ENCODE peak calls at places on chromosomes 16 and 17, in ten cellular contexts. G is CD8-positive, alpha-beta T cell; X is astrocyte of the cerebellum; T is neural progenitor cell; E is endodermal cell; V is CD8-positive, alpha-beta memory T cell; M is GM23338; R is astrocyte of the spinal cord; W is foreskin fibroblast; P is neuronal stem cell. K is an unnamed sample.

GRCh38 chr17:82281502-82282238 is 8.2 kb upstream of the CSNK1D start:
- DNase-seq in G (no peak), X (no peak), T (no peak), E (no peak), V (no peak), M (no peak), R (no peak), W (no peak), P (no peak), K (no peak)

GRCh38 chr16:8751481-8752311 is 45.7 kb downstream of the TMEM186 start:
- DNase-seq in G (no peak), X (peak), T (no peak), E (peak), V (no peak), M (peak), R (peak), W (peak), P (no peak), K (peak)

GRCh38 chr17:67490471-67490870 is 113.4 kb downstream of the PITPNC1 start:
- DNase-seq in G (no peak), X (no peak), T (peak), E (peak), V (no peak), M (peak), R (no peak), W (no peak), P (no peak), K (no peak)

GRCh38 chr17:44198721-44199552 is 747 bp downstream of the ATXN7L3 start:
- DNase-seq in G (peak), X (no peak), T (peak), E (peak), V (peak), M (peak), R (peak), W (peak), P (peak), K (no peak)

GRCh38 chr17:56819431-56820145 is 14.1 kb downstream of the C17orf67 start:
- DNase-seq in G (peak), X (peak), T (peak), E (peak), V (peak), M (peak), R (peak), W (peak), P (peak), K (no peak)

GRCh38 chr16:35687781-35688180 is 2228.4 kb downstream of the TP53TG3F start:
- DNase-seq in G (no peak), X (no peak), T (no peak), E (no peak), V (no peak), M (no peak), R (no peak), W (no peak), P (no peak), K (no peak)

GRCh38 chr16:583470-583814 is 6.4 kb upstream of the RAB40C start:
- DNase-seq in G (no peak), X (no peak), T (no peak), E (peak), V (no peak), M (peak), R (no peak), W (no peak), P (no peak), K (no peak)

GRCh38 chr16:11398851-11399250 is 53.6 kb downstream of the RMI2 start:
- DNase-seq in G (no peak), X (no peak), T (no peak), E (no peak), V (peak), M (no peak), R (no peak), W (no peak), P (no peak), K (no peak)

GRCh38 chr17:51365090-51365489 is 104.7 kb downstream of the UTP18 start:
- DNase-seq in G (peak), X (no peak), T (no peak), E (no peak), V (no peak), M (no peak), R (no peak), W (no peak), P (no peak), K (no peak)

GRCh38 chr17:45808845-45809244 is 24.7 kb downstream of the CRHR1 start:
- DNase-seq in G (no peak), X (no peak), T (no peak), E (no peak), V (no peak), M (no peak), R (no peak), W (no peak), P (no peak), K (no peak)

GRCh38 chr17:34990921-34991365 is 10.6 kb downstream of the LIG3 start:
- DNase-seq in G (no peak), X (no peak), T (no peak), E (no peak), V (no peak), M (no peak), R (no peak), W (no peak), P (no peak), K (no peak)

GRCh38 chr17:65593870-65594584 is 32.6 kb upstream of the AXIN2 start:
- DNase-seq in G (no peak), X (no peak), T (peak), E (peak), V (no peak), M (no peak), R (peak), W (peak), P (peak), K (no peak)

GRCh38 chr16:23025692-23026305 is 123.5 kb downstream of the USP31 start:
- DNase-seq in G (no peak), X (no peak), T (no peak), E (no peak), V (no peak), M (no peak), R (no peak), W (peak), P (no peak), K (no peak)

GRCh38 chr17:35087731-35088646 is 24.5 kb upstream of the RFFL start:
- DNase-seq in G (no peak), X (no peak), T (no peak), E (peak), V (peak), M (peak), R (peak), W (peak), P (no peak), K (no peak)

GRCh38 chr16:87945351-87946042 is 5.7 kb upstream of the BANP start:
- DNase-seq in G (no peak), X (peak), T (peak), E (peak), V (no peak), M (peak), R (peak), W (peak), P (peak), K (peak)

GRCh38 chr17:65865715-65866425 is 304.4 kb upstream of the AXIN2 start:
- DNase-seq in G (no peak), X (no peak), T (no peak), E (no peak), V (no peak), M (no peak), R (no peak), W (no peak), P (no peak), K (no peak)

GRCh38 chr16:66754819-66755218 is 3.4 kb upstream of the DYNC1LI2 start:
- DNase-seq in G (no peak), X (no peak), T (no peak), E (no peak), V (no peak), M (no peak), R (no peak), W (no peak), P (no peak), K (no peak)

GRCh38 chr17:27993161-27993695 is 49.2 kb upstream of the NLK start:
- DNase-seq in G (no peak), X (no peak), T (no peak), E (no peak), V (no peak), M (no peak), R (no peak), W (no peak), P (no peak), K (no peak)

GRCh38 chr16:78127130-78127529 is 27.7 kb downstream of the WWOX start:
- DNase-seq in G (no peak), X (peak), T (no peak), E (no peak), V (no peak), M (no peak), R (peak), W (peak), P (no peak), K (peak)

GRCh38 chr17:40327735-40328385 is 18.9 kb downstream of the RARA start:
- DNase-seq in G (no peak), X (no peak), T (no peak), E (no peak), V (no peak), M (no peak), R (no peak), W (peak), P (no peak), K (no peak)

GRCh38 chr17:40327244-40327666 is 18.3 kb downstream of the RARA start:
- DNase-seq in G (no peak), X (no peak), T (no peak), E (no peak), V (no peak), M (no peak), R (no peak), W (no peak), P (no peak), K (no peak)

GRCh38 chr17:40325156-40326013 is 16.4 kb downstream of the RARA start:
- DNase-seq in G (no peak), X (no peak), T (no peak), E (no peak), V (peak), M (no peak), R (no peak), W (peak), P (no peak), K (no peak)

GRCh38 chr17:40326832-40327199 is 17.8 kb downstream of the RARA start:
- DNase-seq in G (no peak), X (no peak), T (no peak), E (no peak), V (no peak), M (no peak), R (no peak), W (peak), P (no peak), K (no peak)

DNA sequence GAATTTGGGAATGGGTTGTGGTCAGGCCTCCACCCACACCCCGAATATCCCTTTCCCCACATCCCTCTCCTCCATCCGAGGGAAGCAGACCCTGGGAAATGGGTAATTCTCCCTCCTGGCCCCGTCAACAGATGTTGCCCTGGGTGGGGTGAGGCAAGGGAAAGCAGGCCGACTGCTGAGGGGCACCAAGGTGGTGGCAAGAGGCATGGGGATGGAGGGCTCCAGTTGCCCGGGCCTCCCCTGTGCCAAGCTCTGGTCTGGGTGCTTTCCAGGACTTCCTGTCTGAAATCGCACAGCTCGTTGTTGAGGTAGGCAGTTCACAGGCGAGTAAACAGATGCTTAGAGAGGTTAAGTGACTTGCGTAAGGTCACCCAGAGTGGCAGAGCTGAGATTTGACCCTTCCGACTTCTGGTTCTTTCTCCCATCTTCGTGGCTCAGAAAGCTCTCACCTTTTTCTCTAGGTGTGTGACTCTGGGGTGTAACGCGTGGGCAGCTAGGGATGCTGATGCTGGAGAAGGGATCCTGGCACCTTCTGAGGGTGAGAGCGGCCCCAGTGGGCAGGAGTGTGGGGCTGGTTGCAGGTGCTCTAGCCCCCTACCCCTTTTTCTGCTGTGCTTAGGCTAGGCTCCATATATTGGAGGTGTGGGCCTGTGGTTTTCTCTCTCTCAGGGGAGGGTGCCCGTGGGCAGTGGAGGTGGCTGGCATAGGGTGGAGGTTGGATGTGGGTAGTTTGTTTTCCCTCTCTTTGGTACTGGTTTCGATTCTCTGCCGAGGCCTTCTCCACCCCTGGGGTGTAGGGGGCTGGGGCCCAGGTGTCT is 17.2 kb downstream of the RARA start:
- DNase-seq in G (no peak), X (no peak), T (no peak), E (no peak), V (peak), M (no peak), R (no peak), W (no peak), P (no peak), K (no peak)
- H3K4me3 ChIP-seq in G (peak), X (no peak), T (no peak), E (no peak), V (peak), M (no peak), R (no peak), W (no peak), P (no peak), K (no peak)

GRCh38 chr16:85171004-85171808 is 58.9 kb upstream of the CIBAR2 start:
- DNase-seq in G (no peak), X (no peak), T (no peak), E (no peak), V (peak), M (no peak), R (no peak), W (no peak), P (no peak), K (no peak)
- H3K4me3 ChIP-seq in G (no peak), X (peak), T (no peak), E (no peak), V (no peak), M (peak), R (peak), W (peak), P (no peak), K (peak)

DNA sequence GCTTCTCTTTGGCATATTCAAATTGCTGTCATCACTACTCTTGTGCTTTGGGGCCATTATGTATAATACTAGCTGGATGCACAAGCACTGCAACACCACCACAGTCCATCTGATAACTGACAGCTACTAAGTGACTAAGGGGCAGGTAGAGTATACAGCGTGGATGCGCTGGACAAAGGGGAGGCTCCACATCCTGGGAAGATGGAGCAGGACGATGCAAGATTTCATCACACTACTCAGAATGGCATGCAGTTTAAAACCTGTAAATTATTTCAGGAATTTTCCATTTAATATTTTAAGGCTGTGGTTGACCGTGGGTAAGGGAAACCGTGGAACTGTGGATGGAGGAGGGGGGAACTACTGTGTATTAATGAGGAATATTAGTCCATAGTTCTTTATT is 25.0 kb downstream of the MPRIP start:
- DNase-seq in G (no peak), X (peak), T (no peak), E (no peak), V (no peak), M (no peak), R (peak), W (no peak), P (no peak), K (no peak)
- H3K4me3 ChIP-seq in G (no peak), X (no peak), T (no peak), E (no peak), V (no peak), M (no peak), R (no peak), W (no peak), P (no peak), K (no peak)

DNA sequence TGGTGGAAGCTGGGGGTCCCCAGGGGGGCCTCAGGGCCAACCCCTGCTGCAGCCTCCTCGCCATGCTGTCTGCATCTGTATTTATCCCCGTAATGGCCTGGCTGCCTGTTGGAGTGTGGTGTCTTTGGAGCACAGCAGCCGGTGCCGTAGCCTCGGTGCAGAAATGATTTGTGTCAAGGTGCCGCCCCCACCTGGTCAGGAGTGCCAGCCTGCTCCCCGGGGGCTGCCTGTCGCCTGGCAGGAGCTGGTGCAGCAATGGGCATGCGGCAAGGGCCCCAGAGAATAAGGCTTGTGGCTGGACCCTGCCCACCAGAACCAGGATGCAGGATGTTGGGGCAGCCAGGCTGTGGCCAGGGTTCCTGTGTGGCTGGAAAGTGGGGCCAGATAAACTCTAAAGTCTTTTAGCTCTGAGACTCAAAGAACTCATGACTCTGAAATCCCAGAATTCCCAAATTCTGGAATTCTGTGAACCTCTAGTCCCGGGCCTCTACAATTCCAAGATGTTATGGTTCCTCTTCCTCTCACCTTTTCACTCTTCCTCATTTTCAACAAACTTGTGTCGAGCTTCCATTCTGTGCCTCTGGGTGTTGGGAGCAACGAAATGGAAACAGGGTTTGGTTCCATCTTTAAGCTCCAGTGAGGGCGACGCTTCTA is 5.9 kb downstream of the CPNE2 start:
- DNase-seq in G (no peak), X (no peak), T (no peak), E (peak), V (no peak), M (peak), R (no peak), W (no peak), P (no peak), K (no peak)
- H3K4me3 ChIP-seq in G (no peak), X (no peak), T (no peak), E (no peak), V (no peak), M (no peak), R (no peak), W (no peak), P (no peak), K (no peak)

DNA sequence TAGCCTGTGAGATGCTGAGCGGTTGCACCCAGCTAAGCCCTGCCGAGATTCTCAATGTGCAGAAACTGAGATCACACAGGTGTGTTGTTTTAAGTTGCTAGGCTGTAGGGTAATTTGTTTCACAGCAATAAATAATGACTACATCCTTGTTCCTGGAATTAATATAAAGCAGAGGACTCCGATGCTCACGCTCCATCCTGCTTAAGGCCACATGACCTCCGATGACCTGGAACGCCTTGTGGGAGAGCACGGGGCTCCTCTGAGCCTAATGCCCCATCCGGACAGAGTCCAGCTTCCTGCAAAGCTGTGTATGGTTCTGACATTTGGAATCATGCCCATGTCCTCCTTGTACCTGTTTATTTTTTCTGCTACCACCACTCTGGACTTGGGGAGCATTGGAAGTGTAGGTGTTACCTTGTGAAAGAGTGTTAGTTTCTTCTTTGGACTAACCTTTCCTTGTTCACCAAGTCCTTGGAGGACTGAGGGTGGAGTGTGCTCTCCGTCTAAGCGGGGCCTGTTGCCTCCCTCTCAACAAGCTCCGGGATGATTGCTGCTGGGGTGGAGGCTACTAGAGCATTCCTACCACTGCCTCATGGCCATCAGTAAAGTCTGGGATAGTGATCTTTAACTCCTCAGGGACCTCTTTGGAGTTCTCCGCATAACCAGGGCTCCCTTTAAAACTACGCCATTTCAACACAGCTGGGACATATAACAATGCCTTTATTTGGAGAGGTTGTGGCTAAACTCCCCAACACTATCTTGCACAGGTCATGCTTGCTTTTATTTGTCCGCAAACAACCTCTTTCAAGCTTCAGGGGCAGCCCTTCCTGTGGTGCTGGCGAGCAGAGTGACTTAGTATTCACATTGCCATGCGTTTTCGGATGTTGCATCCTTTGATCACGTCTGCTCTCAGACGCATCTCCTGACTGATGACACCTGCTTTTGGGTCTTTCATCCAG is 125.4 kb downstream of the IRX3 start:
- DNase-seq in G (no peak), X (no peak), T (no peak), E (no peak), V (no peak), M (no peak), R (no peak), W (no peak), P (no peak), K (no peak)
- H3K4me3 ChIP-seq in G (no peak), X (no peak), T (no peak), E (no peak), V (no peak), M (no peak), R (no peak), W (no peak), P (no peak), K (no peak)

DNA sequence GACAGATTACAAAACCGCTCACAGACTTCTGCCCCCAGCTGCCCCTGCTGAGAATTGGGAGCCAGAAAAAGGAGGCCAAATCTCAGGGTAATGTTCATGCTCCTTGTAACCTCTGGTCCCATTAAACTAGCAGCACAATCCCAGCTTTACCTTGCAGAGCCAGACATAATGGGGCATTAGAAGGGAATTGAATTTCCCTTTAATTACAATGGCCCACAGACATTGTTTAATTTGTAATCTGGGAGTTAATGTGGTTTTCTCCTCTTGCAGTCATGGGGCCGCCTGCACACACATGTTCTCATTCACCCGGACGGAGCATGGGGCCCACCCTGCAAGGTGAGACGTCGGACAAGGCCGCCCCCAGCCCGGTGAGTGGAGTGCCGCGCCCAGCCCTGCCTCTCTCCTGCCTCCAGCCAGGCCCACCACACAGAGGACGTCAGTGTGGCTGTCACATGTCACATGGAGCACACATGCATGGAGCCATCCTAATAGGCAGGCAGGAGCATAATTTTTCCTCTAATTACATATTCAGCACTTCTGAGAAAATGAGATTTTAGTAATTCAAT is 87.5 kb downstream of the ENGASE start:
- DNase-seq in G (no peak), X (no peak), T (no peak), E (no peak), V (no peak), M (no peak), R (no peak), W (no peak), P (no peak), K (no peak)
- H3K4me3 ChIP-seq in G (no peak), X (no peak), T (no peak), E (no peak), V (no peak), M (no peak), R (no peak), W (no peak), P (no peak), K (no peak)

GRCh38 chr16:2460391-2460713 is 443 bp downstream of the TEDC2 start:
- DNase-seq in G (no peak), X (no peak), T (no peak), E (no peak), V (no peak), M (no peak), R (no peak), W (no peak), P (no peak), K (no peak)
- H3K4me3 ChIP-seq in G (peak), X (peak), T (peak), E (peak), V (peak), M (peak), R (peak), W (peak), P (peak), K (peak)